ENCODE peak calls at places on chromosomes 5 and 9, in seven cellular contexts. A is psoas muscle, Q is suprapubic skin, O is Caco-2, Y is HCT116, S is IMR-90, D is astrocyte. R is an unnamed sample.

GRCh38 chr9:124749811-124750210 is 21.3 kb downstream of the NR6A1 start:
- DNase-seq in Q (no peak), S (peak; percentile 82), O (no peak), A (no peak), Y (no peak), D (no peak), R (no peak)

GRCh38 chr9:81264516-81264915 is 424.8 kb downstream of the TLE1 start:
- DNase-seq in Q (no peak), A (no peak), Y (no peak), D (peak; percentile 87), O (no peak), S (peak; percentile 73), R (no peak)

GRCh38 chr9:134025606-134026541 is 593 bp downstream of the BRD3OS start:
- DNase-seq in D (peak; percentile 26), Q (no peak), S (peak; percentile 41), A (peak; percentile 72), O (no peak), Y (no peak), R (peak; percentile 8)

GRCh38 chr5:108858959-108859358 is 111.3 kb downstream of the FER start:
- DNase-seq in O (no peak), Q (no peak), A (no peak), Y (no peak), S (peak; percentile 44), D (no peak), R (peak; percentile 36)

GRCh38 chr9:26807161-26807560 is 85.4 kb downstream of the CAAP1 start:
- DNase-seq in D (no peak), Q (no peak), O (no peak), Y (no peak), S (no peak), A (no peak), R (no peak)

GRCh38 chr9:5354184-5354583 is 14.5 kb upstream of the RLN1 start:
- DNase-seq in S (no peak), Y (no peak), O (no peak), Q (no peak), A (no peak), D (no peak), R (no peak)

GRCh38 chr5:36398137-36398536 is 96.4 kb upstream of the RANBP3L start:
- DNase-seq in A (no peak), D (peak; percentile 60), S (peak; percentile 17), O (no peak), Y (peak; percentile 28), Q (no peak), R (peak; percentile 52)

GRCh38 chr5:67648201-67648671 is 451.6 kb upstream of the CD180 start:
- DNase-seq in O (no peak), Q (peak; percentile 89), A (peak; percentile 88), D (peak; percentile 94), Y (no peak), S (no peak), R (no peak)

GRCh38 chr5:68533051-68533450 is 317.5 kb downstream of the PIK3R1 start:
- DNase-seq in Y (no peak), O (no peak), D (no peak), A (no peak), S (no peak), Q (no peak), R (no peak)

GRCh38 chr5:142872795-142873194 is 102.6 kb downstream of the ARHGAP26 start:
- DNase-seq in D (peak; percentile 57), A (no peak), S (peak; percentile 65), Q (no peak), O (no peak), Y (peak; percentile 42), R (peak; percentile 95)

GRCh38 chr5:40416588-40416987 is 263.1 kb upstream of the PTGER4 start:
- DNase-seq in S (no peak), D (no peak), O (no peak), Y (no peak), Q (no peak), A (no peak), R (no peak)

DNA sequence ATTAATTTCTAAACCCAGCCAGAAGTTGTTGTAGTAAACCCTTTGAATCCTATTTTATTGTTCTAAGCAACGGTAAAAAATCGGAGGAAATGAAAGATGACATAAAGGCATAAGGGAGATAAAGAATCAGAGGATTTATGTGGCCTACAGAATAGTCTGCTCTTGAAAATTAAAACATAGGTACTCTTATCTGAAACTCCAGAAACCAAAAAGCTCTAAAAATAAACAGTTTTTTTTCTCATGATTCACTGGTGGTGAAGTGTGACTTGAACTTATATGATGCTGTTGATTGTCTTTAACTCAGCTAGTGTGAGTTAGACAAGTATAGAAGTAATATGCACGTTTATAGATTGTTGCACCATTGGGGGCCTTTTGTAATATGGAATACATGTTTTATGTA is 80.3 kb downstream of the HSD17B4 start:
- DNase-seq in D (no peak), A (no peak), S (peak; percentile 10), Y (no peak), Q (no peak), O (no peak), R (no peak)
- H3K36me3 ChIP-seq in D (peaks cover 3% of the 10 kb centered on the region), A (no peaks in the 10 kb centered on the region), S (peaks cover 3% of the 10 kb centered on the region), Y (no peaks in the 10 kb centered on the region), Q (peaks cover 24% of the 10 kb centered on the region), O (no peaks in the 10 kb centered on the region), R (no peaks in the 10 kb centered on the region)

DNA sequence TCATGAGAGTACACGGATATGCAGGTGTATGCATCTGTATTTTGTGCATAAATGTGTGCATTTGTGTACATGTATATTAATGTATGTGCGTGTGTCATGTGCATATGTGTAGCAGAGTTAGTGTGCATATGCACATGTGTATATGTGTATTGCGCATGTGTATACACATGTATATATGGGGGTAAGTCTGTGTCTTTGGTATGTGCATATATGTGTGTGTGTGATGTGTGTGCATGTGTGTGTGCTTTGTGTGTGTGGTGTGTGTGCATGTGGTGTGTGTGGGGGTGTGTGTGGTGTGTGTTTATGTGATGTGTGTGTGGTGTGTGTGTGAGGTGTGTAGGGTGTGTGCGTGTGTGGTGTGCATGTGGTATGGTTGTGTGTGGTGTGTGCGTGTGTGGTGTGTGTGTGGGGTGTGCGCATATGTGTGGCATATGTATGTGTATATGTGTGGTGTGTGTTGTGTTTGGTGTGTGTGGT is 13.1 kb upstream of the CTSL start:
- DNase-seq in D (peak; percentile 5), O (no peak), A (no peak), Y (no peak), S (no peak), Q (no peak), R (no peak)
- H3K4me3 ChIP-seq in D (peak overlapping the region; percentile 39), O (no peak overlapping the region), A (no peak overlapping the region), Y (no peak overlapping the region), S (no peak overlapping the region), Q (no peak overlapping the region), R (no peak overlapping the region)

DNA sequence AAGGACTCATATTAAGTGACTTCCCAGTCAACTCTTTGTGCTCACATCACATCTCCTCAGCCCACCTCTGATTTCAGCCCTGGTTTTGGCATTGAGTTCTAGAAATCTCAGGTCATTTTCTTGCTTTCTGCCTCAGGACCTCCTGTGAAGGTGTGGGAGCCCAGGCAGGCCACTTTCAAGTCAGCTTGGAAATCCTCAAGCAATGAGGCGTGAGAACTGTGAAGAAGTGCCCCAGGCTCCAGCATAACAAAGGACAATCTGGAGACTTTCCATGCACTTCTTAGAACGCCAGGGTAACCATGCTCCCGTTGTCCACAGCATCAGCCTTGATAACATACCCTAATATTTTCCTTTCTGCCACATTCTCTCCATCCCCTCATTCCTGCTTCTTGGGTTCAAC is 131.2 kb upstream of the MAP3K1 start:
- DNase-seq in Q (no peak), D (no peak), O (no peak), S (no peak), A (no peak), Y (no peak), R (no peak)
- TF ChIP-seq CTCF in Q (no peak), D (no peak), O (no peak), S (no peak), A (no peak), Y (no peak), R (no peak)

GRCh38 chr9:108919517-108919916 is 14.4 kb downstream of the ELP1 start:
- DNase-seq in O (no peak), Y (no peak), D (no peak), A (no peak), S (no peak), Q (no peak), R (peak; percentile 29)

GRCh38 chr9:108924436-108924835 is 9.5 kb downstream of the ELP1 start:
- DNase-seq in D (no peak), A (no peak), O (no peak), S (no peak), Q (no peak), Y (no peak), R (no peak)

DNA sequence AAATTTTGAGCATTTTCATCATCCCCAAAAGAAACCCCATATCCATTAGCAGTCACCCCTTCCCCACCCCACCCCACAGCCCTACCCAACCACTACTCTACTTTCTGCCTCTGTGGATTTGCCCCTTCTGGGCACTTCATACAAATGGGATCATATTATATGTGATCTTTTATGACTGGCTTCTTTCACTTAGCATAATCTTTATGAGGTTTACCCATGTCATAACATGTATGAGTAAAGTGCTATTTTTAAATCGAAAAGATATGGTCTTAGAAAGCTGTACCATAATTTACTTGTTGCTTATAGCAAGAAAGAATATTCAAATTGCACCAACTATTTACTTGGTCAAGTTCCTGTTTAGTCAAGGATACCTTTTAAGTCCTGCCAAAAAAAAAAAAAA is 12.7 kb downstream of the ELP1 start:
- DNase-seq in Q (no peak), S (no peak), D (no peak), A (no peak), Y (no peak), O (no peak), R (no peak)
- H3K36me3 ChIP-seq in Q (peaks cover 86% of the 10 kb centered on the region), S (peaks cover 24% of the 10 kb centered on the region), D (peaks cover 38% of the 10 kb centered on the region), A (peaks cover 12% of the 10 kb centered on the region), Y (peaks cover 20% of the 10 kb centered on the region), O (peaks cover 1% of the 10 kb centered on the region), R (peaks cover 15% of the 10 kb centered on the region)

DNA sequence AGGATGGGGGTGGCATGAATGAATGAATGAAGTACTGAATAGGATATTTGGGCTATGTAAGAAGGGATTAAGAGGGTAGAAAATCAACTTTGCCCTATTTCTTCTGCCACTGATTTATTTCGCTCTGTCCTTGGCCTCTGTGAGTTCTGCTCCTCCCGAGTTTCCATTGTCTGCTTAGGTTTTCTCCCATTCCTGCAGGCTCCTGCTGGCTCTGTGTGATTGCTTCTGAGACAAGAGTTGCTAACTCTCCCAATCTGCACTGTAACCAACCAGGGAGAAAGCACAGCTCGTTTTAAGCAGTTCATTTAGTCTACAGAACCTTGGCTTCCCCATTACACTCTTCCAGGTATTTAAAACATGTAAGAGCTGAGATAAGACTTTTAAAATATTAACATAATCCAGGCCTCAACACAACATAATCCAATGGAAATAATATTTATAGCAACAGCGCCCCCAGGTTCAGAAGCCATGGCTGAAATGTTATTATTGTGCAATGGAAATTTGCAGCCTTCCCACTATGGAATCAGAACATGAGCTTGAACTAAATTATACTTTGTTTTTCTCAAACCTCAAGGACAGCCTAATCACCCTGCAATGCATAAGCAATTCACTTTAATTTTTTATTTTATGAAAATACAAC is 203.5 kb downstream of the ERCC6L2 start:
- DNase-seq in Y (no peak), O (no peak), Q (no peak), D (no peak), A (no peak), S (peak; percentile 3), R (no peak)
- H3K4me3 ChIP-seq in Y (no peak overlapping the region), O (no peak overlapping the region), Q (no peak overlapping the region), D (no peak overlapping the region), A (no peak overlapping the region), S (no peak overlapping the region), R (no peak overlapping the region)